ENCODE peak calls at places on chromosome 16, in five cellular contexts. S is nephron progenitor cell, Y is astrocyte of the spinal cord, Z is lower leg skin, B is retinal pigment epithelial cell. I is an unnamed sample.

GRCh38 chr16:21302898-21303528 is 24.9 kb upstream of the CRYM start:
- DNase-seq in S (no peak), Y (peak; percentile 55), Z (peak; percentile 75), B (peak; percentile 66), I (no peak)

GRCh38 chr16:72937916-72938315 is 110.0 kb downstream of the ZFHX3 start:
- DNase-seq in S (no peak), Y (no peak), Z (no peak), B (no peak), I (no peak)

GRCh38 chr16:65509172-65509571 is 387.3 kb upstream of the CDH11 start:
- DNase-seq in S (no peak), Y (no peak), Z (no peak), B (no peak), I (no peak)

GRCh38 chr16:20243731-20244281 is 83.5 kb downstream of the GP2 start:
- DNase-seq in S (no peak), Y (no peak), Z (no peak), B (no peak), I (no peak)

GRCh38 chr16:21645261-21645721 is 7.1 kb downstream of the IGSF6 start:
- DNase-seq in S (no peak), Y (peak; percentile 38), Z (no peak), B (no peak), I (peak; percentile 60)

GRCh38 chr16:70252355-70252988 is 732 bp upstream of the EXOSC6 start:
- DNase-seq in S (peak; percentile 41), Y (no peak), Z (no peak), B (no peak), I (peak; percentile 36)

GRCh38 chr16:86751081-86752030 is 173.0 kb downstream of the FOXL1 start:
- DNase-seq in S (no peak), Y (peak; percentile 94), Z (no peak), B (peak; percentile 66), I (no peak)

GRCh38 chr16:22374311-22375116 is at the start of gene CDR2:
- DNase-seq in S (peak; percentile 98), Y (peak; percentile 97), Z (peak; percentile 97), B (peak; percentile 84), I (peak; percentile 99)

GRCh38 chr16:67185866-67186134 is 2.0 kb upstream of the MATCAP1 start:
- DNase-seq in S (no peak), Y (no peak), Z (no peak), B (no peak), I (no peak)

GRCh38 chr16:57531253-57531575 is 5.2 kb downstream of the CCDC102A start:
- DNase-seq in S (no peak), Y (no peak), Z (no peak), B (no peak), I (peak; percentile 12)

GRCh38 chr16:12543700-12544476 is 259.8 kb downstream of the CPPED1 start:
- DNase-seq in S (no peak), Y (no peak), Z (no peak), B (no peak), I (peak; percentile 18)

GRCh38 chr16:83433201-83433600 is 374.6 kb upstream of the HSBP1 start:
- DNase-seq in S (no peak), Y (peak; percentile 34), Z (no peak), B (no peak), I (no peak)

GRCh38 chr16:66045626-66046025 is 320.9 kb upstream of the CDH5 start:
- DNase-seq in S (no peak), Y (no peak), Z (no peak), B (no peak), I (no peak)

GRCh38 chr16:83068686-83069085 is 441.9 kb downstream of the CDH13 start:
- DNase-seq in S (no peak), Y (peak; percentile 54), Z (no peak), B (no peak), I (no peak)

GRCh38 chr16:3295783-3296182 is 9.4 kb downstream of the TIGD7 start:
- DNase-seq in S (no peak), Y (no peak), Z (no peak), B (no peak), I (no peak)

GRCh38 chr16:25707553-25707952 is 15.8 kb downstream of the HS3ST4 start:
- DNase-seq in S (no peak), Y (no peak), Z (no peak), B (no peak), I (no peak)

GRCh38 chr16:35210681-35211433 is 1751.4 kb downstream of the TP53TG3F start:
- DNase-seq in S (no peak), Y (no peak), Z (no peak), B (no peak), I (no peak)

GRCh38 chr16:2964416-2965223 is 545 bp downstream of the KREMEN2 start:
- DNase-seq in S (peak; percentile 94), Y (no peak), Z (no peak), B (no peak), I (peak; percentile 92)

GRCh38 chr16:69443809-69444611 is 19.6 kb downstream of the CYB5B start:
- DNase-seq in S (no peak), Y (peak; percentile 66), Z (peak; percentile 56), B (no peak), I (no peak)

GRCh38 chr16:52547001-52547833 is at the start of gene TOX3:
- DNase-seq in S (peak; percentile 73), Y (no peak), Z (no peak), B (no peak), I (peak; percentile 9)

GRCh38 chr16:81035975-81036750 is 521 bp downstream of the ATMIN start:
- DNase-seq in S (peak; percentile 54), Y (peak; percentile 27), Z (no peak), B (no peak), I (peak; percentile 73)

GRCh38 chr16:62041401-62041800 is 5.2 kb upstream of the CDH8 start:
- DNase-seq in S (peak; percentile 36), Y (peak; percentile 58), Z (no peak), B (no peak), I (peak; percentile 31)

GRCh38 chr16:22721497-22722100 is 92.4 kb upstream of the HS3ST2 start:
- DNase-seq in S (no peak), Y (no peak), Z (no peak), B (no peak), I (no peak)

GRCh38 chr16:86529160-86529559 is 18.8 kb downstream of the FOXF1 start:
- DNase-seq in S (no peak), Y (no peak), Z (no peak), B (no peak), I (no peak)

GRCh38 chr16:86387461-86388440 is 122.6 kb upstream of the FOXF1 start:
- DNase-seq in S (no peak), Y (peak; percentile 94), Z (no peak), B (peak; percentile 43), I (no peak)

GRCh38 chr16:63289834-63290460 is 1253.7 kb upstream of the CDH8 start:
- DNase-seq in S (peak; percentile 65), Y (peak; percentile 1), Z (no peak), B (no peak), I (peak; percentile 29)

GRCh38 chr16:67897231-67897630 is 4.2 kb downstream of the PSKH1 start:
- DNase-seq in S (no peak), Y (peak; percentile 56), Z (no peak), B (peak; percentile 87), I (no peak)

GRCh38 chr16:47731252-47731651 is 270.1 kb downstream of the PHKB start:
- DNase-seq in S (no peak), Y (peak; percentile 98), Z (no peak), B (peak; percentile 13), I (no peak)

GRCh38 chr16:55212791-55213190 is 111.2 kb upstream of the IRX6 start:
- DNase-seq in S (no peak), Y (no peak), Z (no peak), B (no peak), I (no peak)
- TF ChIP-seq CTCF in S (no peak), Y (no peak), Z (no peak), B (no peak), I (no peak)

DNA sequence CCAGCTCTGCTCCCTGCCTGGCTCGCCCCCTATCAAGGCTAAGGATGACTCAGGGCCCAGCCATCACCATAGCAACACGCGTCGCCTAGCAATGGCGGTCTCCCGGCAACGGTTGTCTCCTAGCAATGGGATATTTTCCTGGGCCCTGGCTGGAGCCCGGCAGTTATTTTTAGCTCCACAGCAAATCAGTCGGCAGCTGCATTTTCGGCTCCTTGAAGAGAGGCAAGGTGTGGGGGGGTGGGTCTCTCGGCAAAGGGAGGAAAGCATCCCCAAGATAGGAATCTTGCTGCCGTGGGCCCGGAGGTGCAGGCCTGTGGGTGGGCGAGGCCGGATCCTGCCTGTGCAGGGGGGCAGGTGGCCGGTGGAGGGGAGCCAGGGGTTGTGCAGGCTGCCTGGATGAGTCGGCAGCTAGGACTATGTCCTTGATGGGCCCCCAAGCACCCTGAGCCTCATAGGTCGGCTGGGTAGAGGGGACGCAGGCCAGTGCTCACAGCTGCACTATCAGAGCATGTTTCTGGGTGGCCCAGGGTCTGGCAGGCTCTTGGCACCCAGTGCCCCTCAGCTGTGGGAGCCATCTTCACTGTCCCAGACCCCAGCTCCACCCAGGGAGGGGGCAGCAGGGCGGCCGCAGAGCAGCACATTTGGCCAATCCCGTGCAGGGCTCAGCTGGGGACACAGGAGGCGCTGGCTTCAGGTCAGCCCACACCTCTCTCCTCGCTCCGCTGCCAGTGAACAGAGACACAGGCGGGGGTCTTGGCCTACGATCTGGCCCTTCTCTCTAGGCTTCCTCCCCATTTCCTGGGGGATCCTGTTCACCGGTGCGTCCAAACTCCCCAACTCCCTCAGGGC is 4.3 kb upstream of the FBXL16 start:
- DNase-seq in S (peak; percentile 80), Y (peak; percentile 86), Z (no peak), B (no peak), I (no peak)
- TF ChIP-seq CTCF in S (no peak), Y (no peak), Z (no peak), B (no peak), I (no peak)

DNA sequence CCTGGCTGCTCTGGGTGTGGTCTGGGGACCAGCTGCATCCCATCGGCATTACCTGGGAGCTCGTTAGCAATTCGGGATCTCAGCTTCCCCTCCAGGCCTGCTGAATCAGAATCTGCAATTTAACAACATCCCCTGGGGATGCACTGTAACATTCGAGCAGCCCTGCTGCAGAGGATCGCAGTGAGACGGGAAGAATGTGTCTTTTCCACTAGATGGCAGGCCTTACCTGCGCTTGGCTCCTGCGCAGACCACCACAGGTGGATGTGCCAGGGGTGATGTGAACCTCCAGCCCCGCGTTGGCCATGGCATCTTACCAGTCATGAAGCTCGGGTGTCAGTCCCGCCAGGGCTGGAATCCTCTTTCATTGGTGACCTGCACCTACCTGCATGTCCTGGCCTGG is 209.9 kb downstream of the PRKCB start:
- DNase-seq in S (peak; percentile 40), Y (no peak), Z (no peak), B (no peak), I (no peak)
- TF ChIP-seq CTCF in S (peak; percentile 59), Y (no peak), Z (no peak), B (peak; percentile 55), I (no peak)

DNA sequence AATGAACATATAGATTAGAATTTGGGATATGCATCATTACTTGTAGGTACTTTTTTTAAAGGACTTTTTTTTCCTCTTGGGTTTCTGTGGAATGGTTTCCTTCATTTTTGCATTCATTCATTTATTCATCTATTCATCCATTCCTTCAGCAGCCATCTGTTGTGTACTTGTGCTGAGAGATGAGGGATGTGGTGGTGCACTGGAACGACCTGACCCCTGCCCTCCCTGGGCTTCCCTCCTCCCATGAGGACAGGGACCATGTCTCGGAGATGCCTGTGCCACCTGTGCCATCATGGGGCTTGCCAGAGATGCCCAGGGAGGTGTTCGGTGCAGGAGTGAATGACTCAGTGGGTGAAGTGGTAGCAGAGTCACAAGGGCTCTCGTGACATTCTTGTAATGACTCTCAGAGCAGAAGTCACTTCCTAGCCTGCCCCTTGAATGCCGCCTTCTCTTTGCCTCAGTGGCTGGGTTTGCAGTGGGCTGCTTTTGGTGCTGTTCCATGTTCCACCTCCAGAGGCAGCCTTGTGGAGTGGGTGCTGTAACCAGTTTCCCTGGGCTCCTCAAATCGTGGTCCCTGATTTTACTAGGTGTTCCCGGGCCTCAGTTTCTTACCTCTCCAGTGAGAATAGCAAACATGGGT is 43.9 kb downstream of the CLEC16A start:
- DNase-seq in S (no peak), Y (no peak), Z (no peak), B (no peak), I (peak; percentile 58)
- TF ChIP-seq CTCF in S (peak; percentile 10), Y (peak; percentile 49), Z (no peak), B (peak; percentile 52), I (peak; percentile 51)

I was measured in GM13976.